ENCODE peak calls at places on chromosomes 2 and 18, in ten cellular contexts. B is left lung; M is posterior cingulate gyrus; U is neural progenitor cell; V is BJ; O is bronchial epithelial cell; D is AG08396; I is upper lobe of right lung; E is CD8-positive, alpha-beta memory T cell; Z is NCI-H1105 treated with DMSO at 0.1 percent for 48 hours. J is an unnamed sample.

GRCh38 chr2:118202707-118203303 is 114.5 kb downstream of the INSIG2 start:
- DNase-seq in B (no peak), M (peak), U (peak), V (no peak), O (peak), D (peak), I (peak), E (peak), Z (peak), J (peak)

GRCh38 chr2:937530-937929 is 13.1 kb upstream of the SNTG2 start:
- DNase-seq in B (no peak), M (no peak), U (no peak), V (no peak), O (no peak), D (no peak), I (peak), E (no peak), Z (no peak), J (no peak)

GRCh38 chr2:77404189-77404588 is 118.0 kb downstream of the LRRTM4 start:
- DNase-seq in B (no peak), M (no peak), U (no peak), V (no peak), O (no peak), D (no peak), I (no peak), E (no peak), Z (no peak), J (no peak)

GRCh38 chr2:49861821-49862220 is 707.5 kb upstream of the FSHR start:
- DNase-seq in B (no peak), M (no peak), U (no peak), V (no peak), O (peak), D (no peak), I (no peak), E (no peak), Z (no peak), J (no peak)

GRCh38 chr2:19123556-19123955 is 234.9 kb downstream of the OSR1 start:
- DNase-seq in B (no peak), M (no peak), U (no peak), V (no peak), O (no peak), D (no peak), I (no peak), E (no peak), Z (no peak), J (no peak)

GRCh38 chr2:86037141-86037794 is 68.4 kb downstream of the POLR1A start:
- DNase-seq in B (peak), M (no peak), U (no peak), V (peak), O (peak), D (peak), I (peak), E (peak), Z (peak), J (no peak)

GRCh38 chr18:79774111-79774510 is 23.6 kb upstream of the KCNG2 start:
- DNase-seq in B (peak), M (no peak), U (no peak), V (no peak), O (no peak), D (no peak), I (peak), E (no peak), Z (no peak), J (no peak)

GRCh38 chr2:224401641-224402342 is at the start of gene FAM124B:
- DNase-seq in B (peak), M (peak), U (no peak), V (peak), O (no peak), D (peak), I (peak), E (peak), Z (no peak), J (no peak)

GRCh38 chr18:74562080-74562725 is 27.9 kb downstream of the CNDP1 start:
- DNase-seq in B (no peak), M (no peak), U (no peak), V (no peak), O (no peak), D (no peak), I (no peak), E (no peak), Z (no peak), J (no peak)

GRCh38 chr2:28516950-28517349 is 21.1 kb downstream of the PLB1 start:
- DNase-seq in B (no peak), M (no peak), U (no peak), V (no peak), O (no peak), D (no peak), I (no peak), E (no peak), Z (no peak), J (no peak)